ENCODE peak calls at places on chromosome 21, in four cellular contexts. H is caudate nucleus; J is stomach; I is CD8-positive, alpha-beta T cell. W is an unnamed sample.

GRCh38 chr21:15421521-15421920 is 308.3 kb upstream of the USP25 start:
- DNase-seq in J (no peak), I (no peak), H (no peak), W (no peak)

GRCh38 chr21:34544032-34544496 is 32.1 kb upstream of the KCNE1 start:
- DNase-seq in J (peak; percentile 88), I (no peak), H (no peak), W (peak; percentile 6)

GRCh38 chr21:45513003-45513706 is 29.1 kb downstream of the SLC19A1 start:
- DNase-seq in J (peak; percentile 91), I (no peak), H (no peak), W (no peak)

GRCh38 chr21:46116189-46116845 is 18.4 kb downstream of the COL6A2 start:
- DNase-seq in J (no peak), H (no peak), I (no peak), W (no peak)

GRCh38 chr21:14942801-14943490 is 121.9 kb downstream of the NRIP1 start:
- DNase-seq in I (no peak), J (no peak), H (no peak), W (no peak)

GRCh38 chr21:45987121-45987711 is 5.6 kb downstream of the COL6A1 start:
- DNase-seq in J (no peak), H (no peak), I (no peak), W (no peak)

GRCh38 chr21:46057111-46057709 is 40.7 kb upstream of the COL6A2 start:
- DNase-seq in H (no peak), I (peak; percentile 18), J (no peak), W (no peak)

GRCh38 chr21:44390886-44391285 is 37.5 kb downstream of the TRPM2 start:
- DNase-seq in J (no peak), I (peak; percentile 1), H (no peak), W (no peak)

GRCh38 chr21:37550618-37551405 is 184.2 kb downstream of the DYRK1A start:
- DNase-seq in J (peak; percentile 20), I (no peak), H (no peak), W (no peak)

GRCh38 chr21:45293214-45293725 is 5.6 kb upstream of the POFUT2 start:
- DNase-seq in J (peak; percentile 22), H (no peak), I (no peak), W (no peak)

GRCh38 chr21:32030146-32030652 is 157.4 kb downstream of the HUNK start:
- DNase-seq in J (no peak), H (no peak), I (no peak), W (no peak)

GRCh38 chr21:32257952-32258785 is 20.7 kb downstream of the MIS18A start:
- DNase-seq in H (peak; percentile 32), I (peak; percentile 17), J (peak; percentile 73), W (no peak)

GRCh38 chr21:36572091-36572490 is 92.2 kb upstream of the CLDN14 start:
- DNase-seq in H (no peak), J (no peak), I (no peak), W (no peak)

W was measured in T follicular helper cell.